ENCODE peak calls at places on chromosomes 5 and 9, in eight cellular contexts. G is SK-MEL-5; X is HFF-Myc; T is fibroblast of mammary gland; H is AG04450; P is HTR-8/SVneo; Y is activated CD8-positive, alpha-beta memory T cell treated with anti-CD3 and anti-CD28 coated beads for 48 hours; U is H4. W is an unnamed sample.

GRCh38 chr5:139014726-139015125 is 139.6 kb upstream of the LRRTM2 start:
- DNase-seq in X (peak), H (peak), G (no peak), P (peak), T (peak), Y (no peak), U (no peak), W (no peak)

GRCh38 chr9:3497406-3497805 is 28.4 kb downstream of the RFX3 start:
- DNase-seq in G (no peak), U (no peak), H (peak), Y (no peak), X (no peak), P (no peak), T (no peak), W (no peak)

GRCh38 chr5:141772281-141772680 is 90.3 kb upstream of the ARAP3 start:
- DNase-seq in P (no peak), U (no peak), Y (no peak), H (no peak), T (peak), G (no peak), X (no peak), W (no peak)

GRCh38 chr5:137627730-137628129 is 108.2 kb downstream of the KLHL3 start:
- DNase-seq in U (no peak), X (no peak), Y (no peak), P (no peak), G (no peak), T (no peak), H (no peak), W (no peak)

GRCh38 chr9:76876098-76876497 is 29.8 kb downstream of the PRUNE2 start:
- DNase-seq in H (no peak), U (no peak), G (no peak), P (no peak), Y (no peak), X (no peak), T (peak), W (no peak)

GRCh38 chr5:17395106-17395505 is 102.9 kb upstream of the TAF11L2 start:
- DNase-seq in H (no peak), Y (no peak), U (no peak), G (no peak), X (no peak), P (no peak), T (no peak), W (no peak)

GRCh38 chr9:70408393-70409040 is 5.9 kb downstream of the KLF9 start:
- DNase-seq in G (no peak), X (no peak), Y (no peak), H (no peak), P (no peak), T (peak), U (no peak), W (no peak)

GRCh38 chr9:137611623-137612609 is 6.4 kb downstream of the ARRDC1 start:
- DNase-seq in P (peak), Y (no peak), H (peak), T (peak), U (peak), G (no peak), X (no peak), W (no peak)

GRCh38 chr9:124934290-124934689 is 6.6 kb downstream of the GOLGA1 start:
- DNase-seq in P (no peak), G (no peak), T (peak), Y (no peak), X (no peak), H (peak), U (no peak), W (no peak)

GRCh38 chr5:116492016-116492623 is 82.5 kb downstream of the SEMA6A start:
- DNase-seq in T (peak), X (peak), H (peak), U (peak), P (peak), G (peak), Y (no peak), W (peak)

GRCh38 chr9:95370064-95370463 is 52.6 kb upstream of the FANCC start:
- DNase-seq in P (no peak), G (no peak), Y (no peak), U (no peak), X (no peak), H (no peak), T (no peak), W (no peak)

W was measured in SK-N-MC.